ENCODE peak calls at places on chromosome 18, in seven cellular contexts. T is A549, D is heart left ventricle, A is PC-9, Z is Panc1, W is GM23338, G is breast epithelium. R is an unnamed sample.
A peak's percentile ranks its signal among the peaks of the same experiment; 100 is the strongest.

GRCh38 chr18:5440297-5440696 is 103.5 kb downstream of the EPB41L3 start:
- DNase-seq in T (no peak), G (no peak), W (no peak), A (no peak), D (no peak), Z (no peak), R (no peak)

GRCh38 chr18:63676526-63676925 is 14.8 kb upstream of the SERPINB3 start:
- DNase-seq in G (no peak), W (peak; percentile 65), T (peak; percentile 56), Z (no peak), D (no peak), A (no peak), R (no peak)

GRCh38 chr18:80124131-80124530 is 15.1 kb downstream of the ADNP2 start:
- DNase-seq in T (no peak), G (no peak), W (no peak), D (no peak), A (peak; percentile 42), Z (no peak), R (no peak)

GRCh38 chr18:74541703-74542555 is 7.6 kb downstream of the CNDP1 start:
- DNase-seq in W (no peak), T (no peak), G (peak; percentile 59), Z (no peak), D (no peak), A (peak; percentile 96), R (no peak)

GRCh38 chr18:48975817-48976649 is 25.3 kb upstream of the SMAD7 start:
- DNase-seq in A (peak; percentile 49), G (no peak), D (peak; percentile 63), W (peak; percentile 66), Z (no peak), T (peak; percentile 62), R (peak; percentile 72)

GRCh38 chr18:8780227-8780626 is 74.9 kb downstream of the MTCL1 start:
- DNase-seq in D (no peak), Z (no peak), T (no peak), W (no peak), G (no peak), A (no peak), R (no peak)

GRCh38 chr18:54239091-54239490 is 14.6 kb upstream of the MBD2 start:
- DNase-seq in Z (no peak), D (no peak), W (no peak), G (no peak), T (no peak), A (no peak), R (no peak)

GRCh38 chr18:21241224-21242131 is 554 bp upstream of the GREB1L start:
- DNase-seq in D (peak; percentile 19), A (no peak), W (peak; percentile 64), T (no peak), Z (no peak), G (no peak), R (peak; percentile 21)

GRCh38 chr18:12033643-12034025 is 52.3 kb downstream of the IMPA2 start:
- DNase-seq in D (no peak), W (no peak), A (no peak), Z (no peak), T (no peak), G (no peak), R (no peak)

GRCh38 chr18:79211844-79212243 is 142.7 kb downstream of the ATP9B start:
- DNase-seq in D (no peak), T (no peak), Z (no peak), W (no peak), G (no peak), A (no peak), R (no peak)

GRCh38 chr18:68376931-68377330 is 338.0 kb downstream of the TMX3 start:
- DNase-seq in W (no peak), Z (no peak), T (no peak), D (no peak), G (no peak), A (no peak), R (no peak)

GRCh38 chr18:68299906-68300305 is 415.0 kb downstream of the TMX3 start:
- DNase-seq in Z (no peak), G (no peak), T (no peak), D (no peak), W (no peak), A (no peak), R (no peak)

GRCh38 chr18:27118964-27119363 is 66.1 kb downstream of the CHST9 start:
- DNase-seq in D (no peak), T (no peak), W (no peak), A (no peak), Z (no peak), G (no peak), R (no peak)

GRCh38 chr18:77039196-77040140 is 93.1 kb downstream of the MBP start:
- DNase-seq in Z (no peak), G (no peak), D (no peak), T (no peak), A (no peak), W (no peak), R (no peak)

GRCh38 chr18:77165489-77166415 is 33.2 kb upstream of the MBP start:
- DNase-seq in A (no peak), Z (no peak), D (peak; percentile 46), G (no peak), T (no peak), W (no peak), R (peak; percentile 84)

GRCh38 chr18:10032331-10032979 is 118.6 kb downstream of the VAPA start:
- DNase-seq in W (peak; percentile 78), G (no peak), T (no peak), D (no peak), A (no peak), Z (no peak), R (no peak)

GRCh38 chr18:47931707-47932103 is 1.2 kb upstream of the SMAD2 start:
- DNase-seq in W (peak; percentile 76), G (peak; percentile 28), T (peak; percentile 76), D (no peak), A (peak; percentile 36), Z (peak; percentile 18), R (no peak)

GRCh38 chr18:74898965-74899364 is 301.3 kb downstream of the ZNF407 start:
- DNase-seq in T (peak; percentile 20), G (no peak), W (no peak), D (no peak), A (no peak), Z (no peak), R (no peak)

GRCh38 chr18:11522992-11523391 is 86.4 kb upstream of the SLC35G4 start:
- DNase-seq in W (no peak), D (no peak), A (no peak), T (no peak), Z (no peak), G (no peak), R (no peak)

GRCh38 chr18:62829936-62830335 is 114.6 kb downstream of the PHLPP1 start:
- DNase-seq in A (no peak), W (no peak), Z (no peak), T (no peak), G (no peak), D (no peak), R (no peak)

GRCh38 chr18:43542016-43542415 is 264.7 kb upstream of the SYT4 start:
- DNase-seq in W (no peak), G (no peak), T (no peak), Z (no peak), D (no peak), A (no peak), R (no peak)

GRCh38 chr18:59084286-59084779 is 55.4 kb upstream of the SEC11C start:
- DNase-seq in D (peak; percentile 54), G (peak; percentile 48), W (peak; percentile 94), T (peak; percentile 80), Z (peak; percentile 54), A (peak; percentile 54), R (peak; percentile 65)

DNA sequence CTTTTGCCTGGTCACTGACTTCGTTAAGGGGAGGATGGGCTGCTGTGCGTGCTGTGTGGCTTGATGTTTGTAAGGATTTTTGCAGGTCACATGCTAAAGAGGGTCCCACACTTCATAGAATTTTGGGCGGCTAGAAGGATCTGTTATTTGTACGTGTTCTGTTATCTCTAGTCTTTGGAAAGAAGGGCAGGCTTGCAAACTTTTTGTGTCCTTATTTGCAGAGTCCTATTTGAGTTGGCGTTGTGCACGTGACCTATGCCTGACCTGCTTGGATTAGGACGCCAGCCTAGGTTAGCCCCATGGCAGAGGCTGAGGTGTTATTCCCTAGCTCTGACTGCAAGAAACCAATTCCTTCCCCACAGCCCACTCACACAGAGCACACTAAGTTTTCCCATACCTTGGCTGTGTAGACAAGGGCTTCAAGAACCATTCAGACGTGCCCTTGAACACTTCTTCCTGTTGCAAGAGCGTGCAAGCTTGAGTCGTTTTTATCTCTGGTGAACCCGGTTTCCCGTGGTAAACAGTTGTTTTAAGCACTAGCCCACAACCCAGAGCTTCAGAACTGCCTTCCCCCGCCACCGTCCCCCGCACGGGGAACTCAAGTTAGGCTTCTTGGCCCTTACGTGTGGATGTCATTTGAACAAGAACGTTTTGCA is 94.6 kb downstream of the LDLRAD4 start:
- DNase-seq in G (no peak), W (no peak), T (no peak), D (no peak), Z (no peak), A (no peak), R (no peak)
- H3K4me1 ChIP-seq in G (no peaks in the 10 kb centered on the region), W (no peaks in the 10 kb centered on the region), T (no peaks in the 10 kb centered on the region), D (no peaks in the 10 kb centered on the region), Z (no peaks in the 10 kb centered on the region), A (no peaks in the 10 kb centered on the region), R (no peaks in the 10 kb centered on the region)

DNA sequence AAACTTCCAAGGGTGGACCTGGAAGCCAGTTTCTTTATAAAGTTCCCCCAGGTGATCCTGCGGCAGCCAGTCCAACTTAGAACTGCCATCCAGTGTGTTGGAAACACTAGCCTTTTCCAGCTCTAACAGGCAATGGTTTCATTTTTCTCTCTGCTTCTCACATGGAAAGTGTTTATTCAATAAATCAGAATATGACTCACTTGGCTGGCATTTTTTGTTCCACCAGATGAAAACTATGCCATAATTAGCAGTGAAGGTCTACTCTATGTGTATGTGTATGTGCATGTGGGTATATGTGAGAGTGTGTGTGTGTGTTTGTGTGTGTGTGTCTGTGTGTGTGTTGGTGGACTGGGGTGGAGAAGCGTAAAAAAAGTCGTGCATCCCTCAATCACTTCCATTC is 91.0 kb upstream of the SETBP1 start:
- DNase-seq in G (no peak), T (no peak), A (peak; percentile 60), Z (no peak), D (no peak), W (no peak), R (no peak)
- H3K4me1 ChIP-seq in G (no peaks in the 10 kb centered on the region), T (peaks cover 3% of the 10 kb centered on the region), A (peaks cover 13% of the 10 kb centered on the region), Z (no peaks in the 10 kb centered on the region), D (no peaks in the 10 kb centered on the region), W (no peaks in the 10 kb centered on the region), R (no peaks in the 10 kb centered on the region)

DNA sequence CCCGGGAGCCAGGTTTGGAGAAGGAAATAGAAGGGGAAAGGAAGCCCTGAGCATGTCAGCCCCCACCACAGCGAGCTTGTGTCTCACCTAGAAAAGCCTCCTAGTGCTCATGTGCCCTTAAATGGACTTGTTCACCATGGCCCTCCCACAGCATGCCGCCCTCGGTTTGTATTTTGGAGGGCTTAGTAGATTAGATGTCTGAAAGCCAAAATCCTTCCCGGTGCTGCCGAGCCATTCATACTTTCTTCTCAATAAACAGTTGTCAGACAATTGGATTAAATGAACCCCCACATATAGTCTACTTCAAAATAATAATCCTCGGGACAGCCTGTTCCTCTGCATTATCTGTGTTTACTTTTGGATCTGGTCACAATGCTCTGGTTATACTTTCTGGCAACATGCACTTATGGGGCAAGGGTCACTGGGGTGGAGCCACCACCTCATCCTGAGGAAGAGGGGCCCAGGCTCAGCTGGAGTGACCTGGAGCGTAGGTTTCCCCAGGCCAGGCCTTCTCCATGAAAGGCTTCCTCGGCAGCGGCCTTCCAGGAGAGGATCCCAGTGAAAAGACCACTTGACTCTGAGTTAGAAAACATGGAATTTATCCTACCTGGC is 237.3 kb downstream of the SETBP1 start:
- DNase-seq in Z (no peak), W (no peak), T (no peak), G (no peak), A (no peak), D (no peak), R (no peak)
- H3K4me1 ChIP-seq in Z (no peaks in the 10 kb centered on the region), W (peaks cover 4% of the 10 kb centered on the region), T (no peaks in the 10 kb centered on the region), G (no peaks in the 10 kb centered on the region), A (no peaks in the 10 kb centered on the region), D (no peaks in the 10 kb centered on the region), R (peaks cover 50% of the 10 kb centered on the region)

GRCh38 chr18:75962177-75962576 is 532.9 kb downstream of the ZNF516 start:
- DNase-seq in Z (no peak), A (no peak), D (no peak), T (no peak), W (no peak), G (no peak), R (no peak)
- H3K4me1 ChIP-seq in Z (no peaks in the 10 kb centered on the region), A (no peaks in the 10 kb centered on the region), D (no peaks in the 10 kb centered on the region), T (no peaks in the 10 kb centered on the region), W (peaks cover 4% of the 10 kb centered on the region), G (no peaks in the 10 kb centered on the region), R (no peaks in the 10 kb centered on the region)